ENCODE peak calls at places on chromosome 7, in six cellular contexts. L is Panc1, O is IMR-90, M is RWPE2, Z is hepatocyte, S is ascending aorta. J is an unnamed sample.

GRCh38 chr7:159040912-159041711 is 103.6 kb downstream of the VIPR2 start:
- DNase-seq in L (no peak), Z (no peak), S (no peak), O (no peak), M (no peak), J (no peak)

GRCh38 chr7:92057375-92057774 is 76.9 kb downstream of the CYP51A1 start:
- DNase-seq in O (no peak), M (no peak), L (no peak), Z (peak), S (no peak), J (no peak)

GRCh38 chr7:47941136-47941844 is 7.0 kb downstream of the PKD1L1 start:
- DNase-seq in Z (no peak), M (no peak), O (peak), L (no peak), S (no peak), J (peak)

GRCh38 chr7:117916309-117916708 is 43.1 kb upstream of the CTTNBP2 start:
- DNase-seq in L (no peak), S (no peak), M (no peak), Z (no peak), O (no peak), J (no peak)

GRCh38 chr7:102065226-102065625 is 221.4 kb upstream of the SH2B2 start:
- DNase-seq in O (no peak), M (no peak), L (no peak), S (no peak), Z (no peak), J (no peak)

GRCh38 chr7:74305987-74306736 is 17.0 kb downstream of the CLIP2 start:
- DNase-seq in M (no peak), S (no peak), Z (no peak), L (no peak), O (no peak), J (no peak)

GRCh38 chr7:41916450-41916927 is 213.6 kb upstream of the INHBA start:
- DNase-seq in S (no peak), Z (peak), M (no peak), L (peak), O (peak), J (peak)

GRCh38 chr7:159126496-159127345 is 17.9 kb downstream of the VIPR2 start:
- DNase-seq in L (no peak), S (no peak), M (no peak), O (no peak), Z (no peak), J (no peak)

DNA sequence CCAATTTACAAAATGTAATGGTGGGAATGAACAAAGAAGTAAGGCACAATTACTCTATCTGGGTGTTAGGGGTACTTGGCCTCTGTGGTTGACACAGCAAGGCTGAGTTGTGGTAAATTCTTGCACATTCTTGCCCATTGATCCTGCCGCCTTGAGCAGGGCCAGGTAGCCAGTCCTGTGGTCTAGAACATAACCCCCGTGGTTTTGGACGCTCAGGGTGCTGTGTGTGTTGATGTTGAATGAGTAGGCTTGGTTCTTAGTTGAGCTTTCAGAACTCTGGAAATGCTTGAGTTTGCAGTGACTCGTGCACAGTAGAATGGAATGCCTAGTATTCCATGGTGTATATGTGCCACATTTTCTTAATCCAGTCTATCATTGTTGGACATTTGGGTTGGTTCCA is 42.3 kb upstream of the CDHR3 start:
- DNase-seq in O (peak), Z (no peak), S (no peak), M (no peak), L (no peak), J (no peak)
- H3K27ac ChIP-seq in O (no peak), Z (no peak), S (no peak), M (no peak), L (no peak), J (no peak)

GRCh38 chr7:43876976-43877745 is 7.8 kb upstream of the MRPS24 start:
- DNase-seq in Z (no peak), S (no peak), M (no peak), O (no peak), L (no peak), J (no peak)

GRCh38 chr7:43878867-43879266 is 9.6 kb upstream of the MRPS24 start:
- DNase-seq in M (no peak), S (no peak), Z (no peak), O (peak), L (no peak), J (no peak)

GRCh38 chr7:43880596-43880995 is 11.3 kb upstream of the MRPS24 start:
- DNase-seq in S (no peak), M (no peak), O (peak), L (no peak), Z (no peak), J (no peak)

GRCh38 chr7:43877968-43878864 is 8.9 kb upstream of the MRPS24 start:
- DNase-seq in O (no peak), Z (no peak), L (no peak), S (no peak), M (no peak), J (no peak)

DNA sequence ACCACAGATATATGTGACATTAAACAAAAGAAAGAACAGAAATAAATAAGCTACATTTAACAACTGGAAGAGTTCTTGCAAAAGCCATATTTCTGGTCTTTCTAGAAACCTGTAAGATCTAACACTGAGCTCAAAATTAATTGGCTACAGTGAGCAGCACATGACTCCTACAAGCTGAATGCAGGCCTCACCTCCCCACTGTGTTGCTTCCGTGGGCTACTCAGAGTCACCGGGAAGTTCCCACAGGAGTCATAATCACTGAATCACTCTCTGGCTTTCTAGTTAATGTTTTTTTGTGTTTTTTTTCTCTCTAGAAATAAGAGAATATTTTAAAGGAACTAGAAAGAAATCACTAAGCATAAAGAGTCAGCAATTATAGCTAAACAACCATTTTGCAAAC is 10.2 kb upstream of the MRPS24 start:
- DNase-seq in Z (no peak), O (peak), S (no peak), L (no peak), M (no peak), J (no peak)
- H3K27ac ChIP-seq in Z (no peak), O (peak), S (peak), L (no peak), M (no peak), J (peak)

GRCh38 chr7:42991024-42991423 is 58.8 kb downstream of the MRPL32 start:
- DNase-seq in Z (no peak), S (no peak), O (no peak), M (no peak), L (no peak), J (no peak)

GRCh38 chr7:42991913-42992576 is 59.9 kb downstream of the MRPL32 start:
- DNase-seq in O (no peak), L (no peak), M (no peak), Z (no peak), S (no peak), J (no peak)

GRCh38 chr7:42993038-42993437 is 60.9 kb downstream of the MRPL32 start:
- DNase-seq in L (no peak), Z (peak), M (no peak), O (no peak), S (no peak), J (no peak)

GRCh38 chr7:42997611-42998010 is 65.4 kb downstream of the MRPL32 start:
- DNase-seq in Z (no peak), O (no peak), M (no peak), L (no peak), S (no peak), J (no peak)

DNA sequence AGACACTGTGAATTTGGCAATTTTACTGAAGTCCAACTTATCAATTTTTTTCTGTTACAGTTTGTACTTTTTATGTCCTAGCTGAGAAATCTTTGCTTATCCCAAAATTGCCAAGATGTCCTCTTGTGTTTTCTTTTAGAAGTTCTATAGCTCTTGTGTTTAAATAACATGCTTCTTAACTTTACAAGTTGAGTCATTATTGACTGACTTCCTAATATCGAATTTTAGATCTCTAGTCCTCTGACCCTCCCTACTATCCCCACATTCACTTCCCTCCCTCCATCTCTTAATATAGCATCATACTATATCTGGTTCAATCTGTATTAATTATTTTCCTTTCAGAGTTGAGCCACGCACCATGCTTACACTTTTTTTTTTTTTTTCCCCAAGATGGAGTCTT is 61.9 kb downstream of the MRPL32 start:
- DNase-seq in S (no peak), O (no peak), Z (no peak), L (no peak), M (no peak), J (no peak)
- H3K27ac ChIP-seq in S (no peak), O (no peak), Z (no peak), L (no peak), M (no peak), J (no peak)

GRCh38 chr7:150311711-150312110 is 11.4 kb upstream of the LRRC61 start:
- DNase-seq in Z (no peak), O (no peak), M (no peak), S (no peak), L (no peak), J (no peak)
- H3K27ac ChIP-seq in Z (no peak), O (no peak), M (no peak), S (no peak), L (no peak), J (no peak)

DNA sequence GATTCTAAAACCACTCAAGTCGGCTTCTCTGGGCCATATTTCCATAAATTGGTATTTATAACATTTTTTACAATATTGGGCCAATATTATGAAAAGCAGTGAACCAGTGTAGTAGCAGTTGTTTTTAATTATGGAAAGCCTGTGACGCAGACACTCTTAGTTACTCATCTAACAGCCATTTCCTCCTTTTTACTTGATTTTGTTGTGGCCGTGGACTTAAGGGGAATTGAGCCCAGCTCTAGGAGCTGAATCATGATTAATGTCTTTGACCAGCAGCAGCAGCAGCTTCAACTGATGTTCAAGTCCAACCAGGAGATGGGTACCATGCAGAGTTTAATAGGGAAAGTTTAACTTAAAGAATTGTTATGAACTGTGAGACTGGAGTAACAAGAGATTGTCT is 4.3 kb downstream of the LANCL2 start:
- DNase-seq in M (no peak), L (no peak), O (peak), Z (no peak), S (no peak), J (no peak)
- H3K27ac ChIP-seq in M (no peak), L (no peak), O (peak), Z (no peak), S (no peak), J (no peak)

GRCh38 chr7:84682543-84682942 is 488.0 kb upstream of the SEMA3A start:
- DNase-seq in L (no peak), O (no peak), S (no peak), Z (no peak), M (no peak), J (no peak)

GRCh38 chr7:84674236-84674913 is 479.8 kb upstream of the SEMA3A start:
- DNase-seq in S (no peak), Z (no peak), M (no peak), O (no peak), L (no peak), J (no peak)

GRCh38 chr7:84677386-84677785 is 482.8 kb upstream of the SEMA3A start:
- DNase-seq in O (no peak), L (no peak), S (no peak), Z (no peak), M (no peak), J (no peak)

GRCh38 chr7:84675633-84676034 is 481.0 kb upstream of the SEMA3A start:
- DNase-seq in L (no peak), O (no peak), M (peak), S (no peak), Z (no peak), J (no peak)

DNA sequence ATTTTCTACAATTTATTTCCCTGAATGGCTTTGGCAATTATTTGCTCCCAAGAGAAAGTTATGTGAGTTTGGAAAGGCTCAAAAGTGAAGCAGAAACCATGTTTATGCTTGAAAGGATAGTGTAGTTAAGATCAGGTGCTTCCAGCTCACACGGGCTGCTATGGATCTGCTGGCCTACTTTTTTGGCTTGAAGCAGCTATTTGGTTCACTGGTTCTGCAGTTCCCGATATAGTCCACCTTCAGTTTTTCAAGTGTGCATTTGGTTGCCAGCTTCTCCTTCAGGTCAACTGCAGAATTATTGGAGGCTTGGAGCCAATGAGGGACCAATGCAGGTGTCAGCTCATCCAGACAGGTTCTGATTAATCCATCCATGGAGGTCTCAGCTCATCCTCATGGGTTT is 484.3 kb upstream of the SEMA3A start:
- DNase-seq in Z (no peak), O (no peak), M (no peak), S (no peak), L (no peak), J (no peak)
- H3K27ac ChIP-seq in Z (no peak), O (no peak), M (no peak), S (no peak), L (no peak), J (no peak)

DNA sequence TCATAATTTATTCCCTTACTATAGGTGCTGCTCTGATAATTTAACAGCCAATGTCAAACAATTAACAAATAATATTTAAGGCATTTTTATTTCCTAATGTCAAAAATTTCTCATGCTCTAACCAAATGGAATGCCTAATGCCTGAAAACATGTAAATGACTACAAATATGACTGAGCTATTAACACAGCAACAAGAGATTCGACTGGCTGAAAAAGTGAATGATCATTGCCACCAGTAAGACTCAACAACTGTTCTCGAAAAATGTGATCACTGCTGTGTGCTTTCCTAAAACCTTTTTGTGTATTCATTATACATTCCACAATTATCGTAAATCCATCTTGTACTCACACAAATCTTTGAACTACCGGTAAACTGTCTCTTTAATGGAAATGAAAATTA is 118.7 kb downstream of the NPY start:
- DNase-seq in M (no peak), L (no peak), Z (no peak), S (no peak), O (no peak), J (no peak)
- H3K27ac ChIP-seq in M (no peak), L (no peak), Z (no peak), S (no peak), O (no peak), J (no peak)

GRCh38 chr7:112449353-112449752 is 907 bp upstream of the IFRD1 start:
- DNase-seq in S (no peak), L (peak), Z (peak), M (no peak), O (peak), J (no peak)
- H3K27ac ChIP-seq in S (no peak), L (peak), Z (peak), M (peak), O (no peak), J (peak)

DNA sequence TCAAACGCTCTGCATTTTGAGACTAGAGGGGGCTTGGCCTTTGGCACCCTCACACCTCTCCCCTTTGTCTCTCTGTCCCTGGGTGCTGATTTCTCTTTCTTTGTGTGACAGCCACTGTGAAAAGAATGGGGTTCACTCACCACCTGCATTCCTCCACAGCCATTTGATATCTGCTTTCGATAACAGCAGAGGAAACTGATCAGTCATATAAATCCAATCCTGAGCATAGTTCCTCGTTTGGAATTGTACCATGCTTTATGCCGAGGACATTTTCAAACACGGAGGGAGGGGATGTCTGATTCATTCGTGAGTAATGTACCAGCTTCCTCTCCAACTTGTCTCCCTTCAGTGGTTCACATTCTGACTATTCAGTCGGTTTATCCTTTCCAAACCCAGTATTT is 15.8 kb downstream of the MET start:
- DNase-seq in L (peak), O (peak), Z (peak), S (no peak), M (no peak), J (no peak)
- H3K27ac ChIP-seq in L (peak), O (peak), Z (no peak), S (no peak), M (peak), J (no peak)

J was measured in thoracic aorta.